ENCODE peak calls at places on chromosomes 5 and 9, in five cellular contexts. One of them, this sample, is unnamed.
A peak's percentile ranks its signal among the peaks of the same experiment; 100 is the strongest.

GRCh38 chr9:613771-614347 is 227.6 kb upstream of the DMRT1 start:
- DNase-seq in activated gamma-delta T cell treated with anti-CD3 and anti-CD28 coated beads, Interleukin-2, amount 50 U/mL, for 16 hours: peak; percentile 3
- DNase-seq in activated naive CD4-positive, alpha-beta T cell: no peak
- DNase-seq in germinal center: peak; percentile 44
- DNase-seq in cardiac muscle cell: peak; percentile 68
- DNase-seq in this sample: peak; percentile 53

GRCh38 chr5:37723147-37723961 is 116.5 kb downstream of the GDNF start:
- DNase-seq in activated gamma-delta T cell treated with anti-CD3 and anti-CD28 coated beads, Interleukin-2, amount 50 U/mL, for 16 hours: no peak
- DNase-seq in activated naive CD4-positive, alpha-beta T cell: no peak
- DNase-seq in germinal center: peak; percentile 11
- DNase-seq in cardiac muscle cell: peak; percentile 40
- DNase-seq in this sample: no peak

GRCh38 chr9:86794356-86795046 is 152.8 kb downstream of the GAS1 start:
- DNase-seq in activated gamma-delta T cell treated with anti-CD3 and anti-CD28 coated beads, Interleukin-2, amount 50 U/mL, for 16 hours: no peak
- DNase-seq in activated naive CD4-positive, alpha-beta T cell: no peak
- DNase-seq in germinal center: no peak
- DNase-seq in cardiac muscle cell: peak; percentile 41
- DNase-seq in this sample: peak; percentile 93

GRCh38 chr9:126833020-126833419 is 27.4 kb upstream of the ZBTB34 start:
- DNase-seq in activated gamma-delta T cell treated with anti-CD3 and anti-CD28 coated beads, Interleukin-2, amount 50 U/mL, for 16 hours: no peak
- DNase-seq in activated naive CD4-positive, alpha-beta T cell: no peak
- DNase-seq in germinal center: no peak
- DNase-seq in cardiac muscle cell: no peak
- DNase-seq in this sample: no peak

GRCh38 chr9:122347348-122348287 is 23.2 kb upstream of the PTGS1 start:
- DNase-seq in activated gamma-delta T cell treated with anti-CD3 and anti-CD28 coated beads, Interleukin-2, amount 50 U/mL, for 16 hours: no peak
- DNase-seq in activated naive CD4-positive, alpha-beta T cell: no peak
- DNase-seq in germinal center: peak; percentile 35
- DNase-seq in cardiac muscle cell: no peak
- DNase-seq in this sample: no peak

GRCh38 chr5:122264610-122265009 is 47.4 kb upstream of the SNCAIP start:
- DNase-seq in activated gamma-delta T cell treated with anti-CD3 and anti-CD28 coated beads, Interleukin-2, amount 50 U/mL, for 16 hours: no peak
- DNase-seq in activated naive CD4-positive, alpha-beta T cell: no peak
- DNase-seq in germinal center: no peak
- DNase-seq in cardiac muscle cell: peak; percentile 5
- DNase-seq in this sample: no peak

GRCh38 chr5:180787025-180787424 is 15.6 kb downstream of the MGAT1 start:
- DNase-seq in activated gamma-delta T cell treated with anti-CD3 and anti-CD28 coated beads, Interleukin-2, amount 50 U/mL, for 16 hours: no peak
- DNase-seq in activated naive CD4-positive, alpha-beta T cell: no peak
- DNase-seq in germinal center: no peak
- DNase-seq in cardiac muscle cell: no peak
- DNase-seq in this sample: no peak

GRCh38 chr5:107968998-107969397 is 298.3 kb upstream of the EFNA5 start:
- DNase-seq in activated gamma-delta T cell treated with anti-CD3 and anti-CD28 coated beads, Interleukin-2, amount 50 U/mL, for 16 hours: no peak
- DNase-seq in activated naive CD4-positive, alpha-beta T cell: no peak
- DNase-seq in germinal center: no peak
- DNase-seq in cardiac muscle cell: peak; percentile 45
- DNase-seq in this sample: no peak

GRCh38 chr5:14444988-14445387 is 136.6 kb upstream of the OTULINL start:
- DNase-seq in activated gamma-delta T cell treated with anti-CD3 and anti-CD28 coated beads, Interleukin-2, amount 50 U/mL, for 16 hours: no peak
- DNase-seq in activated naive CD4-positive, alpha-beta T cell: no peak
- DNase-seq in germinal center: no peak
- DNase-seq in cardiac muscle cell: no peak
- DNase-seq in this sample: no peak

GRCh38 chr5:37926732-37927131 is 86.9 kb upstream of the GDNF start:
- DNase-seq in activated gamma-delta T cell treated with anti-CD3 and anti-CD28 coated beads, Interleukin-2, amount 50 U/mL, for 16 hours: no peak
- DNase-seq in activated naive CD4-positive, alpha-beta T cell: no peak
- DNase-seq in germinal center: no peak
- DNase-seq in cardiac muscle cell: no peak
- DNase-seq in this sample: no peak

GRCh38 chr9:37732952-37733351 is 20.7 kb upstream of the TRMT10B start:
- DNase-seq in activated gamma-delta T cell treated with anti-CD3 and anti-CD28 coated beads, Interleukin-2, amount 50 U/mL, for 16 hours: no peak
- DNase-seq in activated naive CD4-positive, alpha-beta T cell: no peak
- DNase-seq in germinal center: no peak
- DNase-seq in cardiac muscle cell: no peak
- DNase-seq in this sample: no peak

GRCh38 chr5:170627271-170627670 is 123.5 kb downstream of the KCNIP1 start:
- DNase-seq in activated gamma-delta T cell treated with anti-CD3 and anti-CD28 coated beads, Interleukin-2, amount 50 U/mL, for 16 hours: no peak
- DNase-seq in activated naive CD4-positive, alpha-beta T cell: no peak
- DNase-seq in germinal center: no peak
- DNase-seq in cardiac muscle cell: no peak
- DNase-seq in this sample: no peak

GRCh38 chr5:119355244-119355635 is 579 bp upstream of the TNFAIP8 start:
- DNase-seq in activated gamma-delta T cell treated with anti-CD3 and anti-CD28 coated beads, Interleukin-2, amount 50 U/mL, for 16 hours: no peak
- DNase-seq in activated naive CD4-positive, alpha-beta T cell: peak; percentile 3
- DNase-seq in germinal center: no peak
- DNase-seq in cardiac muscle cell: no peak
- DNase-seq in this sample: no peak

GRCh38 chr5:150568663-150569062 is 60.7 kb downstream of the NDST1 start:
- DNase-seq in activated gamma-delta T cell treated with anti-CD3 and anti-CD28 coated beads, Interleukin-2, amount 50 U/mL, for 16 hours: no peak
- DNase-seq in activated naive CD4-positive, alpha-beta T cell: no peak
- DNase-seq in germinal center: no peak
- DNase-seq in cardiac muscle cell: no peak
- DNase-seq in this sample: no peak

GRCh38 chr5:120304653-120305052 is 159.4 kb upstream of the PRR16 start:
- DNase-seq in activated gamma-delta T cell treated with anti-CD3 and anti-CD28 coated beads, Interleukin-2, amount 50 U/mL, for 16 hours: no peak
- DNase-seq in activated naive CD4-positive, alpha-beta T cell: no peak
- DNase-seq in germinal center: no peak
- DNase-seq in cardiac muscle cell: no peak
- DNase-seq in this sample: no peak

GRCh38 chr9:15306068-15306756 is 804 bp downstream of the TTC39B start:
- DNase-seq in activated gamma-delta T cell treated with anti-CD3 and anti-CD28 coated beads, Interleukin-2, amount 50 U/mL, for 16 hours: no peak
- DNase-seq in activated naive CD4-positive, alpha-beta T cell: no peak
- DNase-seq in germinal center: no peak
- DNase-seq in cardiac muscle cell: peak; percentile 83
- DNase-seq in this sample: no peak

GRCh38 chr5:138334867-138335447 is 3.1 kb upstream of the FAM53C start:
- DNase-seq in activated gamma-delta T cell treated with anti-CD3 and anti-CD28 coated beads, Interleukin-2, amount 50 U/mL, for 16 hours: no peak
- DNase-seq in activated naive CD4-positive, alpha-beta T cell: no peak
- DNase-seq in germinal center: no peak
- DNase-seq in cardiac muscle cell: no peak
- DNase-seq in this sample: no peak

GRCh38 chr9:129166962-129167557 is 11.0 kb downstream of the IER5L start:
- DNase-seq in activated gamma-delta T cell treated with anti-CD3 and anti-CD28 coated beads, Interleukin-2, amount 50 U/mL, for 16 hours: no peak
- DNase-seq in activated naive CD4-positive, alpha-beta T cell: no peak
- DNase-seq in germinal center: no peak
- DNase-seq in cardiac muscle cell: no peak
- DNase-seq in this sample: no peak

GRCh38 chr5:55037046-55037771 is 13.2 kb downstream of the GZMK start:
- DNase-seq in activated gamma-delta T cell treated with anti-CD3 and anti-CD28 coated beads, Interleukin-2, amount 50 U/mL, for 16 hours: peak; percentile 35
- DNase-seq in activated naive CD4-positive, alpha-beta T cell: peak; percentile 2
- DNase-seq in germinal center: no peak
- DNase-seq in cardiac muscle cell: peak; percentile 18
- DNase-seq in this sample: no peak

GRCh38 chr5:144135113-144135762 is 35.2 kb downstream of the YIPF5 start:
- DNase-seq in activated gamma-delta T cell treated with anti-CD3 and anti-CD28 coated beads, Interleukin-2, amount 50 U/mL, for 16 hours: no peak
- DNase-seq in activated naive CD4-positive, alpha-beta T cell: no peak
- DNase-seq in germinal center: no peak
- DNase-seq in cardiac muscle cell: no peak
- DNase-seq in this sample: no peak

GRCh38 chr5:180172447-180173197 is 36.4 kb downstream of the RASGEF1C start:
- DNase-seq in activated gamma-delta T cell treated with anti-CD3 and anti-CD28 coated beads, Interleukin-2, amount 50 U/mL, for 16 hours: no peak
- DNase-seq in activated naive CD4-positive, alpha-beta T cell: no peak
- DNase-seq in germinal center: no peak
- DNase-seq in cardiac muscle cell: peak; percentile 64
- DNase-seq in this sample: no peak

GRCh38 chr5:78527054-78527884 is 121.3 kb downstream of the LHFPL2 start:
- DNase-seq in activated gamma-delta T cell treated with anti-CD3 and anti-CD28 coated beads, Interleukin-2, amount 50 U/mL, for 16 hours: no peak
- DNase-seq in activated naive CD4-positive, alpha-beta T cell: no peak
- DNase-seq in germinal center: no peak
- DNase-seq in cardiac muscle cell: peak; percentile 60
- DNase-seq in this sample: no peak

GRCh38 chr5:69046375-69046957 is 47.3 kb upstream of the SLC30A5 start:
- DNase-seq in activated gamma-delta T cell treated with anti-CD3 and anti-CD28 coated beads, Interleukin-2, amount 50 U/mL, for 16 hours: no peak
- DNase-seq in activated naive CD4-positive, alpha-beta T cell: no peak
- DNase-seq in germinal center: no peak
- DNase-seq in cardiac muscle cell: no peak
- DNase-seq in this sample: no peak

GRCh38 chr5:96133337-96134094 is 171.9 kb upstream of the ELL2 start:
- DNase-seq in activated gamma-delta T cell treated with anti-CD3 and anti-CD28 coated beads, Interleukin-2, amount 50 U/mL, for 16 hours: no peak
- DNase-seq in activated naive CD4-positive, alpha-beta T cell: no peak
- DNase-seq in germinal center: no peak
- DNase-seq in cardiac muscle cell: no peak
- DNase-seq in this sample: no peak

GRCh38 chr9:88230612-88231011 is 92.3 kb upstream of the SPATA31C2 start:
- DNase-seq in activated gamma-delta T cell treated with anti-CD3 and anti-CD28 coated beads, Interleukin-2, amount 50 U/mL, for 16 hours: no peak
- DNase-seq in activated naive CD4-positive, alpha-beta T cell: no peak
- DNase-seq in germinal center: no peak
- DNase-seq in cardiac muscle cell: no peak
- DNase-seq in this sample: no peak

GRCh38 chr5:32498484-32498883 is 53.9 kb upstream of the ZFR start:
- DNase-seq in activated gamma-delta T cell treated with anti-CD3 and anti-CD28 coated beads, Interleukin-2, amount 50 U/mL, for 16 hours: no peak
- DNase-seq in activated naive CD4-positive, alpha-beta T cell: no peak
- DNase-seq in germinal center: no peak
- DNase-seq in cardiac muscle cell: no peak
- DNase-seq in this sample: no peak